ENCODE peak calls at places on chromosomes 1 and 21, in seven cellular contexts. D, G, P, S, K, N and T are unnamed samples.

GRCh38 chr1:63724375-63724774 is 49.4 kb upstream of the ROR1 start:
- DNase-seq in P (no peak), S (no peak), N (no peak), G (no peak), D (no peak), K (no peak), T (no peak)

GRCh38 chr21:35578831-35579470 is 481.4 kb downstream of the SETD4 start:
- DNase-seq in P (peak; percentile 82), S (peak; percentile 66), K (no peak), D (no peak), G (no peak), N (no peak), T (no peak)

GRCh38 chr1:243397613-243398321 is 141.9 kb downstream of the SDCCAG8 start:
- DNase-seq in P (no peak), S (no peak), G (no peak), N (no peak), K (no peak), D (no peak), T (no peak)

GRCh38 chr1:25064465-25065238 is 134.6 kb upstream of the RUNX3 start:
- DNase-seq in K (peak; percentile 23), G (no peak), P (no peak), D (no peak), S (no peak), N (no peak), T (no peak)

GRCh38 chr1:202046227-202046626 is 35.8 kb downstream of the ELF3 start:
- DNase-seq in P (no peak), K (peak; percentile 94), N (no peak), G (no peak), D (no peak), S (no peak), T (no peak)

GRCh38 chr1:203645996-203646395 is 19.4 kb downstream of the ATP2B4 start:
- DNase-seq in K (no peak), S (peak; percentile 66), G (no peak), P (no peak), D (no peak), N (no peak), T (no peak)

GRCh38 chr1:234538930-234539649 is 60.1 kb upstream of the TARBP1 start:
- DNase-seq in P (no peak), K (no peak), N (peak; percentile 76), S (no peak), G (no peak), D (no peak), T (no peak)

GRCh38 chr1:234772345-234773147 is 162.6 kb upstream of the IRF2BP2 start:
- DNase-seq in D (peak; percentile 91), G (peak; percentile 99), P (peak; percentile 100), K (peak; percentile 82), S (peak; percentile 99), N (peak; percentile 50), T (peak; percentile 98)

GRCh38 chr1:180854456-180854855 is 58.2 kb upstream of the KIAA1614 start:
- DNase-seq in N (peak; percentile 32), K (no peak), D (no peak), P (no peak), G (no peak), S (no peak), T (no peak)

GRCh38 chr1:26036756-26037281 is 9.1 kb downstream of the SLC30A2 start:
- DNase-seq in S (no peak), K (no peak), D (no peak), G (no peak), N (no peak), P (no peak), T (no peak)

GRCh38 chr1:216722841-216723240 is 388 bp downstream of the ESRRG start:
- DNase-seq in D (no peak), K (no peak), N (peak; percentile 51), P (no peak), G (no peak), S (no peak), T (no peak)

GRCh38 chr1:84442256-84442655 is 36.8 kb upstream of the RPF1 start:
- DNase-seq in D (peak; percentile 92), N (peak; percentile 28), S (peak; percentile 94), P (peak; percentile 95), G (peak; percentile 74), K (no peak), T (peak; percentile 87)

GRCh38 chr21:37214952-37215351 is 52.2 kb downstream of the VPS26C start:
- DNase-seq in P (no peak), N (no peak), G (no peak), D (no peak), K (no peak), S (no peak), T (no peak)

DNA sequence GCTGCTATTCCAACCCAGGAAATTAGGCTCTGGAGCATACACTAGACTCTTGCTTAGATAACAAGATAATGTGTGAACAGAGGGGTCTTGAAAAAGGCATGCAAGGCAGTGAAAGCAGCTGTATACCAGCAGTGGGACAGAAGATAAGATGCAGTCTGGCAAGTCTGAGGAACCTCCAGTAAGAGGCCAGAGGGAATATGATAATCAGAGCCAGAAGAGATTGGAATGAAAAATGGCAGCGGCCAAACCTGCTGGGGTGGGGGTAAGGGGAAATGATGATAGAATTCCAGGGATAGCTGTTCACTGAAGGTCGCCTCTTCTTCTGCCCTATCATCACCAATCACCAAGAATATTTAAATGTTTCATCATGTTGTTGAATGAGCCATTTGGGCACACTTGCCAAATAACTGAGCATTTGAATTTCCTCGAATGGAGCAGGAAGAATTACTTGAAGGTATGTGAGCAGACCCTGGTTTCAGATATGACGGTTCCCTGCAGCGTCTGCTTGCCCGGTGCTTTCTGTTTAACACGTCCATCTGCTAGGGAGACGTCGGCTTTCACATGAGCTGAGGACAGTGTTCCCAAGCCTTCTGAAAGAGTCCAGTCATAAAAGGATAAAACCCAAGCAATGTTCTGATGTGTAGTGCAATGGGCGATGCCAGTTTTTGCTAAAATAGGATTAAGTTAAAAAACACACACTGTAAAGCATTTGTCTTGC is 173.3 kb downstream of the RWDD3 start:
- DNase-seq in S (no peak), G (no peak), K (no peak), P (no peak), N (peak; percentile 5), D (no peak), T (no peak)
- H3K4me3 ChIP-seq in S (no peak overlapping the region), G (no peak overlapping the region), K (no peak overlapping the region), P (no peak overlapping the region), N (no peak overlapping the region), D (no peak overlapping the region), T (no peak overlapping the region)

GRCh38 chr21:26943916-26944315 is 23.0 kb downstream of the ADAMTS5 start:
- DNase-seq in D (no peak), G (no peak), N (no peak), S (no peak), K (no peak), P (no peak), T (no peak)

GRCh38 chr21:26945916-26946315 is 21.0 kb downstream of the ADAMTS5 start:
- DNase-seq in P (no peak), N (peak; percentile 37), G (no peak), K (no peak), D (no peak), S (no peak), T (no peak)

GRCh38 chr21:26948194-26948593 is 18.7 kb downstream of the ADAMTS5 start:
- DNase-seq in N (no peak), G (no peak), P (peak; percentile 36), K (no peak), S (peak; percentile 27), D (no peak), T (no peak)

GRCh38 chr21:26949830-26950229 is 17.1 kb downstream of the ADAMTS5 start:
- DNase-seq in P (no peak), G (no peak), D (no peak), S (no peak), N (no peak), K (no peak), T (no peak)

DNA sequence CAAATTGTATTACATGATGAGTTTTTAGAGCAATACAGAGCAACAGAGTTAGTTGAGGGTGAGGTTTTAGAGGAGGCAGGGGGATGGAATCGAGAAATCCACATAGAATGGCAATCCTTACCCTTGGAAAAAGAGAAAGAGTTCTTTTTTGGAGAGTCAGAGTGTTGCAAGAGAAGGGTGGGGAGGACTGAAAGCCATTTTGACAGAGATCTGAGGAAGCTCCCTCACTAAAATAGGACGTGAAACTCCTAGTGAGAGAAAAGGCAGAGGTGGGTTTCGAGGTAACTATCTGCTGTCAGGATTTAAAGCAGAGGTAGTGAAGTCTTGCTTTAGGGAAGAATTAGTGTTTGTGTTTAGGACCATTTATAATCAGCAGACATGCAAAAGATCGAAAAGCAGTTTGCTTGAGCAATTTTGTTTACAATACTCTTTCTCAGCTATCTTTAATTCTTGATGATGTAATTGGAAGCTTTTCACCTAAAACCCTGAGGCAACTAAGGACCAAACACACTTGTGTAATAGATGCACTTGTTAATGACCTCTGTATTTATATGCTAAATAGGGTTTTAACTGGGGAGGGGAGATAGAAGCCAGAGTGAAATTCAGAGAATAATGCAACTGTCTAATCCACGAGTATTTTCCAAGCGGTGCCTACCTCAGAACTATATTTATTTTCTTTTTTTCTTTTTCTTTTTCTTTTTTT is 20.0 kb downstream of the ADAMTS5 start:
- DNase-seq in D (no peak), N (no peak), K (no peak), S (no peak), G (no peak), P (no peak), T (no peak)
- H3K4me3 ChIP-seq in D (no peak overlapping the region), N (no peak overlapping the region), K (no peak overlapping the region), S (no peak overlapping the region), G (no peak overlapping the region), P (no peak overlapping the region), T (no peak overlapping the region)

DNA sequence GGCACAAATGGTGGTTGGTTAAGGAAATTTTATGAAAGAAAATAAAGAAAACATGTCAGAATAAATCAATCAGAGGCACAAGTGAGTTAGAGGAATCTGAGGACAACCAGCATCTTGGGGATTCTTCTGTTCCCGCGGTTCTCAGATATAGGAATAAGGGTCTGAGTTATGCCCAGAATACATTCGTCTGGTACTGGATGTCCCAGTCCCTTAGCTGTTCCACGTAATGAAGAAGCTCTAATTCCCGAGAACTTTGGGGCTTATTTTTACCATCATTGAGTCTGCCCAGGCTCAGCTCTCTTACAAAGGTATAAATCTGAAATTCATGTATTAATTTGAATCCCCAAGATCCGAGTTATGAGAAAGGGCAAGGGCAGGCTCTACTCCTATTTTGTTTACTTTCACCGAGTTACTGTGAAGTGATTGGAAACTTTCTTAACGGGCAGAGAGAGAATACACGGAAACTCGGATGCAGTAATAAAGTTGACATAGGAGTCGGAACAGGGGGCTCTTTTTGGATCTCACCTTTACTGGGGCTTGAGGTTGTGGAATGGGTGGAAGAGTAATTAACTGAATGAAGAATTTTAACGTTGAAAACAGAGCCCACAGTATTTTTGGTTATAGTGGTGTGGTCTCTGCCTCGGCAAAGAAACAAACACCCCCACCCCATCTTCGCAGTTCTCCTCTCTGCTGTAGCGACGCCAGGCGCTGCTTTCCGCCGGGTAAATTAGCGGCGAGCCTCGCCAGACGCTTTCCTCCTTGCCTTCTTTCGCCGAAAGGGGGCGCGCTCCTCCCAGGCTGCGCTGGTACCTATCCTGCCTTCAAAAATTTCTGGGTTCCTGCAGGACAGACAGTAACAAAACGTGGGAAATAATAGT is 7.1 kb downstream of the PRRX1 start:
- DNase-seq in D (peak; percentile 30), N (peak; percentile 78), P (peak; percentile 70), G (peak; percentile 56), S (peak; percentile 37), K (peak; percentile 59), T (no peak)
- H3K4me3 ChIP-seq in D (no peak overlapping the region), N (no peak overlapping the region), P (no peak overlapping the region), G (peak overlapping the region; percentile 33), S (peak overlapping the region; percentile 39), K (no peak overlapping the region), T (peak overlapping the region; percentile 18)

GRCh38 chr1:7743346-7743745 is 27.8 kb upstream of the VAMP3 start:
- DNase-seq in S (no peak), P (no peak), K (no peak), G (no peak), N (no peak), D (no peak), T (no peak)

GRCh38 chr1:7732331-7732730 is 38.8 kb upstream of the VAMP3 start:
- DNase-seq in D (no peak), N (no peak), P (no peak), S (no peak), K (no peak), G (no peak), T (no peak)

GRCh38 chr1:7738044-7738443 is 33.1 kb upstream of the VAMP3 start:
- DNase-seq in K (no peak), S (no peak), N (no peak), G (no peak), P (no peak), D (no peak), T (no peak)
- H3K4me3 ChIP-seq in K (no peak overlapping the region), S (no peak overlapping the region), N (no peak overlapping the region), G (no peak overlapping the region), P (no peak overlapping the region), D (no peak overlapping the region), T (no peak overlapping the region)